ENCODE peak calls at places on chromosomes 13 and 19, in five cellular contexts. L is A549, W is breast epithelium, X is BE2C, D is endodermal cell. R is an unnamed sample.
A peak's percentile ranks its signal among the peaks of the same experiment; 100 is the strongest.

GRCh38 chr13:51927129-51927528 is 65.4 kb downstream of the CCDC70 start:
- DNase-seq in D (no peak), X (no peak), L (no peak), W (no peak), R (no peak)

GRCh38 chr13:50081899-50082425 is 66.7 kb downstream of the KCNRG start:
- DNase-seq in W (peak; percentile 98), D (peak; percentile 100), L (peak; percentile 97), X (peak; percentile 99), R (peak; percentile 99)

GRCh38 chr13:31264146-31264545 is 64.4 kb downstream of the B3GLCT start:
- DNase-seq in L (no peak), X (no peak), W (no peak), D (no peak), R (no peak)

GRCh38 chr19:49067554-49067953 is 2.9 kb upstream of the NTF4 start:
- DNase-seq in L (no peak), D (no peak), X (no peak), W (no peak), R (no peak)

GRCh38 chr13:24685314-24685713 is 5.1 kb downstream of the ATP12A start:
- DNase-seq in D (no peak), X (no peak), L (no peak), W (no peak), R (no peak)

GRCh38 chr19:4575978-4576933 is 16.8 kb upstream of the SEMA6B start:
- DNase-seq in D (peak; percentile 95), W (peak; percentile 66), L (peak; percentile 72), X (peak; percentile 84), R (peak; percentile 25)

GRCh38 chr19:2223959-2224358 is 12.2 kb downstream of the PLEKHJ1 start:
- DNase-seq in D (no peak), X (no peak), W (no peak), L (no peak), R (no peak)

GRCh38 chr19:35248310-35249145 is at the start of gene LSR:
- DNase-seq in X (no peak), W (peak; percentile 89), D (peak; percentile 97), L (peak; percentile 61), R (no peak)

GRCh38 chr19:37930416-37930815 is 23.4 kb downstream of the SIPA1L3 start:
- DNase-seq in X (no peak), W (no peak), D (no peak), L (no peak), R (no peak)

GRCh38 chr19:50046649-50047503 is 21.1 kb downstream of the ZNF473 start:
- DNase-seq in D (peak; percentile 77), X (peak; percentile 76), L (peak; percentile 65), W (no peak), R (no peak)

GRCh38 chr19:35264281-35265125 is 4.3 kb upstream of the USF2 start:
- DNase-seq in L (no peak), W (peak; percentile 15), D (peak; percentile 39), X (no peak), R (no peak)

GRCh38 chr13:110475550-110476219 is 85.8 kb downstream of the RAB20 start:
- DNase-seq in X (no peak), W (no peak), D (no peak), L (no peak), R (no peak)

GRCh38 chr13:113209336-113209879 is at the start of gene CUL4A:
- DNase-seq in L (peak; percentile 76), X (peak; percentile 85), W (peak; percentile 78), D (peak; percentile 92), R (peak; percentile 52)

GRCh38 chr19:58511353-58512208 is at the start of gene SLC27A5:
- DNase-seq in L (no peak), X (no peak), W (no peak), D (no peak), R (no peak)

GRCh38 chr19:39492225-39492624 is 6.5 kb upstream of the DLL3 start:
- DNase-seq in W (no peak), L (no peak), D (no peak), X (no peak), R (no peak)

GRCh38 chr19:1767464-1767933 is 14.2 kb downstream of the ONECUT3 start:
- DNase-seq in W (no peak), X (peak; percentile 68), D (peak; percentile 89), L (no peak), R (no peak)

GRCh38 chr19:17294051-17294891 is 9.0 kb downstream of the ABHD8 start:
- DNase-seq in W (no peak), D (peak; percentile 96), X (peak; percentile 87), L (peak; percentile 60), R (no peak)

GRCh38 chr19:39926170-39926755 is 8.2 kb downstream of the FCGBP start:
- DNase-seq in D (peak; percentile 18), L (no peak), X (no peak), W (no peak), R (no peak)

GRCh38 chr13:76512676-76513277 is 373.4 kb downstream of the KCTD12 start:
- DNase-seq in X (no peak), W (no peak), L (peak; percentile 4), D (no peak), R (peak; percentile 68)

GRCh38 chr13:85170372-85170771 is 628.8 kb downstream of the SLITRK6 start:
- DNase-seq in D (peak; percentile 39), W (no peak), L (no peak), X (no peak), R (no peak)

GRCh38 chr13:30002577-30002976 is 152.2 kb upstream of the UBL3 start:
- DNase-seq in X (no peak), L (peak; percentile 56), D (no peak), W (no peak), R (peak; percentile 83)

GRCh38 chr13:79837741-79838450 is 356.9 kb downstream of the NDFIP2 start:
- DNase-seq in W (no peak), D (no peak), L (no peak), X (no peak), R (peak; percentile 74)

GRCh38 chr13:48896312-48896711 is 79.4 kb upstream of the FNDC3A start:
- DNase-seq in X (no peak), D (no peak), L (peak; percentile 4), W (no peak), R (peak; percentile 27)

GRCh38 chr13:32650705-32651311 is 64.6 kb downstream of the PDS5B start:
- DNase-seq in L (peak; percentile 71), D (peak; percentile 78), X (peak; percentile 67), W (no peak), R (peak; percentile 46)

GRCh38 chr19:35807633-35808032 is 5.0 kb downstream of the PRODH2 start:
- DNase-seq in W (no peak), D (no peak), L (no peak), X (no peak), R (no peak)

GRCh38 chr19:49492573-49493411 is 3.4 kb upstream of the RPS11 start:
- DNase-seq in D (no peak), W (no peak), X (peak; percentile 38), L (peak; percentile 83), R (no peak)

GRCh38 chr13:27797228-27797624 is 4.9 kb downstream of the GSX1 start:
- DNase-seq in L (peak; percentile 40), D (peak; percentile 92), X (peak; percentile 34), W (no peak), R (peak; percentile 1)

GRCh38 chr19:2533072-2533425 is 57.1 kb downstream of the GADD45B start:
- DNase-seq in L (no peak), X (no peak), W (no peak), D (no peak), R (no peak)

GRCh38 chr19:45492627-45493470 is 4.0 kb downstream of the RTN2 start:
- DNase-seq in L (peak; percentile 73), W (no peak), D (peak; percentile 92), X (no peak), R (peak; percentile 85)

GRCh38 chr13:51342706-51343105 is 3.2 kb downstream of the SERPINE3 start:
- DNase-seq in L (no peak), W (no peak), X (no peak), D (no peak), R (peak; percentile 73)

GRCh38 chr19:45473366-45474190 is 5.8 kb downstream of the FOSB start:
- DNase-seq in W (no peak), D (no peak), L (no peak), X (no peak), R (no peak)

GRCh38 chr13:36850790-36851438 is 31.9 kb downstream of the RFXAP start:
- DNase-seq in L (no peak), W (no peak), D (peak; percentile 87), X (peak; percentile 55), R (no peak)

GRCh38 chr13:36847541-36848045 is 28.6 kb downstream of the RFXAP start:
- DNase-seq in X (no peak), W (no peak), L (no peak), D (no peak), R (no peak)

DNA sequence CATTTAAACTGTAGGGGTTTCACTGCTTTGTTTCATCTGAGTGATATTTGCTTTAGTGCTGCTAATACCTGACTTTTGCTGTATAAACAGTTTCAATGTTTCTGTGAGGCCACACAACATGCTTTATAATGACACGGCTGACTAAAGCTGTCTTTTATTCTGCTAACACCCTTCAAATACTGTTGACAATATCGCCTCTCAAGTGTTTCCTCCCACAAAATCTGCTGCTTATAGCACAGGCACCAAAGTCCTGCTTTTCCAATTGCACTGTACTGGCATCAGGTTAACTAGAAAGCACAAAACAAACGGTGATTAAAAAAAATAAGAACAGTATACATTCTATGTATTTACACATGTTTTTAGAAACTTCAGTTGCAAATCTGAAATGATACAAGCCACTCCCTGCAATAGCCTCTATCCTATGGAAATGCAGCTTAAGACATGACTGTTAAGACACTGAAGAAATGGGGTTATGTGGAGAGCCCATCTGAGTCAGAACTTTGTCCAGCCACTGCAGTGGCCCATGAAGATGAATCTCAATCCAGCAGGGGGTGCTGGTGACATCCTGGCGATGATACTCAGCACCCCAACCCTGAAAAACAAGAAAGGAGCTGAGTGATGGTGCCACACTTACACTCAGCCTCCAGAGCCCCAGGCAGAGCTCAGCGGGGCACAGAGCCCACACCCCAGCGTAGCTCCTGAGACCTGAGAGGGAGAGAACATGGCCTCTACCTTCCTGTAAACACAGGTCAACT is 29.4 kb downstream of the RFXAP start:
- DNase-seq in X (peak; percentile 37), W (no peak), L (peak; percentile 6), D (peak; percentile 60), R (no peak)
- TF ChIP-seq CTCF in X (peak; percentile 55), W (no peak), L (no peak), D (peak; percentile 66), R (peak; percentile 71)

GRCh38 chr13:98300956-98301641 is 124.0 kb upstream of the RNF113B start:
- DNase-seq in L (no peak), D (no peak), X (no peak), W (no peak), R (peak; percentile 9)
- TF ChIP-seq CTCF in L (no peak), D (no peak), X (no peak), W (no peak), R (no peak)

GRCh38 chr19:27974082-27974513 is 1238.9 kb downstream of the UQCRFS1 start:
- DNase-seq in W (no peak), L (peak; percentile 44), D (peak; percentile 83), X (no peak), R (peak; percentile 5)
- TF ChIP-seq CTCF in W (no peak), L (peak; percentile 45), D (peak; percentile 96), X (no peak), R (peak; percentile 61)

GRCh38 chr13:99345345-99345744 is 38.1 kb upstream of the GPR183 start:
- DNase-seq in X (no peak), L (no peak), W (no peak), D (no peak), R (no peak)

GRCh38 chr13:99346328-99347070 is 39.3 kb upstream of the GPR183 start:
- DNase-seq in W (no peak), L (no peak), X (no peak), D (no peak), R (no peak)

GRCh38 chr13:99347911-99348451 is 40.8 kb upstream of the GPR183 start:
- DNase-seq in D (no peak), L (no peak), X (no peak), W (no peak), R (no peak)

GRCh38 chr13:99344610-99345208 is 37.5 kb upstream of the GPR183 start:
- DNase-seq in W (no peak), D (no peak), X (no peak), L (no peak), R (no peak)

GRCh38 chr13:99347335-99347878 is 40.2 kb upstream of the GPR183 start:
- DNase-seq in X (no peak), L (no peak), D (no peak), W (no peak), R (no peak)
- TF ChIP-seq CTCF in X (no peak), L (no peak), D (no peak), W (no peak), R (no peak)